ENCODE peak calls at places on chromosomes 7 and 10, in seven cellular contexts. L, R, X, Z, M, V and J are unnamed samples.
A peak's percentile ranks its signal among the peaks of the same experiment; 100 is the strongest.

GRCh38 chr7:141097430-141097829 is 23.6 kb downstream of the TMEM178B start:
- DNase-seq in X (peak; percentile 14), R (no peak), M (no peak), L (no peak), V (no peak), Z (no peak), J (no peak)

GRCh38 chr7:128876586-128876977 is 13.9 kb downstream of the ATP6V1F start:
- DNase-seq in M (peak; percentile 31), Z (no peak), V (no peak), R (no peak), L (no peak), X (no peak), J (no peak)

GRCh38 chr7:27200761-27201230 is 905 bp upstream of the HOXA13 start:
- DNase-seq in V (peak; percentile 24), X (no peak), R (no peak), M (no peak), L (no peak), Z (no peak), J (no peak)

GRCh38 chr7:16484453-16485158 is 19.1 kb upstream of the SOSTDC1 start:
- DNase-seq in V (no peak), X (no peak), M (no peak), L (peak; percentile 29), Z (no peak), R (no peak), J (no peak)

GRCh38 chr10:82492647-82493046 is 617.7 kb downstream of the NRG3 start:
- DNase-seq in L (no peak), M (no peak), X (no peak), V (no peak), Z (no peak), R (no peak), J (no peak)

GRCh38 chr7:117616694-117617093 is 136.9 kb downstream of the CFTR start:
- DNase-seq in L (no peak), Z (no peak), M (no peak), R (no peak), X (no peak), V (no peak), J (no peak)

GRCh38 chr7:121261207-121261884 is 67.5 kb upstream of the WNT16 start:
- DNase-seq in V (no peak), X (no peak), L (no peak), M (no peak), Z (no peak), R (no peak), J (no peak)

GRCh38 chr10:14839305-14839695 is 1.2 kb downstream of the HSPA14 start:
- DNase-seq in X (no peak), Z (no peak), M (peak; percentile 71), R (no peak), V (no peak), L (no peak), J (peak; percentile 25)

GRCh38 chr7:16293669-16294425 is 127.5 kb downstream of the CRPPA start:
- DNase-seq in M (no peak), L (no peak), X (no peak), R (no peak), Z (no peak), V (no peak), J (no peak)

GRCh38 chr7:129095258-129095657 is 40.3 kb upstream of the TNPO3 start:
- DNase-seq in L (no peak), V (peak; percentile 71), Z (no peak), M (no peak), R (no peak), X (no peak), J (no peak)

GRCh38 chr10:15436696-15437095 is 65.6 kb upstream of the FAM171A1 start:
- DNase-seq in L (no peak), X (no peak), R (no peak), Z (no peak), V (no peak), M (no peak), J (no peak)

GRCh38 chr10:98378722-98379121 is 36.3 kb downstream of the PYROXD2 start:
- DNase-seq in R (no peak), M (no peak), L (peak; percentile 74), V (no peak), Z (no peak), X (no peak), J (no peak)

GRCh38 chr7:158080899-158081445 is 506.7 kb downstream of the PTPRN2 start:
- DNase-seq in L (no peak), M (peak; percentile 65), R (no peak), Z (no peak), X (no peak), V (no peak), J (no peak)

GRCh38 chr7:150716368-150716767 is at the start of gene GIMAP1:
- DNase-seq in Z (no peak), X (no peak), R (no peak), V (peak; percentile 39), L (no peak), M (peak; percentile 84), J (peak; percentile 26)

DNA sequence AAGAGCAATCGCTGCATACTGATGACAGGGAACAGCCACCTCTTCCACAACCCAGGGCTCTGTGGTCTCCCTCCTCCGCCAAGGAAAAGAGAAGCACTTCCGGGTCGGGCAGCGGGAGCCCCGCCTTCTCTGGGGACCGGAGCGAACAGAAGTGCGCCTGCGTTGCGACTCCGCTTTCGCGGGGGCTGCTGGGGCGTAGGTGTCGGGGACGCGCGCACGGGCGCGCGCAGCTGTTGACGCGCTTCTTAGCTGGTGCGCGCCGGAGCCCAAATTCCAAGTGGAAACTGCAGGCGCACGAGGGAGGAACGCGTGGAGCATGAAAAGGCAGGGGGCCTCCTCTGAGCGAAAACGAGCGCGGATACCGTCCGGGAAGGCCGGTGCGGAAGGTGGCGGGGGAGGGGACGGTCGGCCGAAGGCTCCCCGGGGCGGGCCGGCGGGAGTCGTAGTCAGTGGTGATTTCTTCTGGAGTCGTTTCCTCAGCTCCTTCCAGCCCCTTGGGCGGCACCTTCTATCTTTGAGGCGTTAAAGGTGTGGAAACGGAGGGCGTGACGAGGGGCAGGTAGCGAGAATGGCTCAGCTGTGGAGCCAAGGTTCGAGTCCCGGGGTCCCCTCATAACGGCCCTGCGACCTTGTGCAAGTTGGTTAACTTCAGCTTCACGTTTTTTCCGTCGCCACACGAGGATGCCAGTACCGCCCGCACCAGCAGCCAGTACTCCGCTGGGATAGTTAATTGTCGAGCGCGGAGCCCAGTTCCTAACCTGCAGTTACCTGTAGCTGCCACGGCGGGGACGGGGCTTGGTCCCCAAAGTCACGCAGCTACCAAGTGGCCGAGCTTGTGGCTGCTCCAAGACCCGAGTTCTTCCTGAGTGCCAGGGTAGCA is at the start of the genes COX15 and CUTC:
- DNase-seq in V (peak; percentile 94), R (peak; percentile 96), Z (peak; percentile 97), X (peak; percentile 95), M (peak; percentile 99), L (peak; percentile 93), J (peak; percentile 97)
- TF ChIP-seq CTCF in V (peak; percentile 64), R (peak; percentile 56), Z (no peak), X (peak; percentile 39), M (peak; percentile 53), L (peak; percentile 34), J (peak; percentile 44)

DNA sequence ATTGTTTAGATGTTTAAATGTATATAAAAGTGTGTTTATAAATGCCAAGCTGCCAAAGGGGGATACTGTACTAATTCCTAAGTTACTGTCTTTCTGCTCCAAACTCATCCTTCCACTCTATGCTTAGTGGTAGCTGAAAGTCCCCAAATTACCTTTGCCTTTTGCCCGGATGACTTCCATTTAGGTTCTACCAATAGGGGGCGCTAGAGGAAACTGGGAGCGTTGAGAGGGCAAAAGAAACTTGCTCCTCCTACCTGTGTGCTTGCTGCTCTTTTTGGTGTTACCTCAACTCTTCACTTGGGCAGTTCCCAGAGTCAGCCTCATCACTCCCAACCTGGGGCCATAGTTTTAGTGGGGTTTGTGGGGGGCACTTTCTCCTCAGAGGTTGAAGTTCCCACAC is 5.9 kb upstream of the OR2A25 start:
- DNase-seq in M (no peak), X (no peak), Z (no peak), L (no peak), V (no peak), R (no peak), J (no peak)
- TF ChIP-seq CTCF in M (no peak), X (peak; percentile 71), Z (no peak), L (no peak), V (no peak), R (peak; percentile 55), J (peak; percentile 46)

DNA sequence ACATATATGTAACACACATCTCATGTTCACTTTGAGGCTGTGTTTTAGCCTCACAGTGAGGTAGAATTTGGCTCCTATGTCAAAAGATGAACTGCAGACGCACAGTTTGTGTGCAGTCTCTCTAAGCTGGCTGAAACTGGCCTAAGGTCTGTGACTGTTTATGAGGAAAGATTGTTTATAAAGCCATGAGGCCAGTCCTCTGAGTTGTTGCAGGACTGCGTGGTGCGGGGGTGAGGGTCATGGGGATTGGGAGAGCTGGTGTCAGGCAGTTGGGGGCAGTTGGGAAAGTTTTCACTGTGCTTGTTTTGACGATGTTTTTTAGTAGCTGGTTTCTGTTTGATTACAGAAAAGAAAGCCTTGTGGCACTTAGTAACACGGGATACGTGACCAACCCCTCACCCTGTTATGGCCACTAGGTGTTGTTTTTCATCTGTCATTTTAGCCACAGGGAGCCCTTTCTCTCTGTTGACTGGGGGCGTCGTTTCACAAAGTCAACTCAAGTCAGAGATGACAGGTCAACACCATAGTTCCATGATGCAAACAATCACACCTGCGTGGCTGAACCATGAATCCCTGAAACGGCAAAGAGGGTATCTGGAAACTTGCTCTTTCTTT is 310.9 kb downstream of the CCDC3 start:
- DNase-seq in Z (no peak), M (no peak), R (no peak), X (no peak), V (no peak), L (no peak), J (no peak)
- TF ChIP-seq CTCF in Z (no peak), M (no peak), R (no peak), X (no peak), V (no peak), L (peak; percentile 5), J (no peak)

GRCh38 chr7:95871078-95871848 is 98.9 kb downstream of the DYNC1I1 start:
- DNase-seq in X (peak; percentile 54), L (peak; percentile 7), Z (no peak), M (no peak), R (peak; percentile 40), V (no peak), J (peak; percentile 59)

GRCh38 chr7:95861041-95861440 is 88.7 kb downstream of the DYNC1I1 start:
- DNase-seq in M (no peak), L (no peak), X (no peak), Z (no peak), R (no peak), V (no peak), J (no peak)

GRCh38 chr7:95863623-95864022 is 91.3 kb downstream of the DYNC1I1 start:
- DNase-seq in Z (no peak), V (no peak), L (no peak), X (no peak), M (no peak), R (no peak), J (no peak)

GRCh38 chr7:95867309-95867708 is 95.0 kb downstream of the DYNC1I1 start:
- DNase-seq in R (no peak), M (no peak), V (no peak), Z (no peak), L (no peak), X (no peak), J (no peak)

DNA sequence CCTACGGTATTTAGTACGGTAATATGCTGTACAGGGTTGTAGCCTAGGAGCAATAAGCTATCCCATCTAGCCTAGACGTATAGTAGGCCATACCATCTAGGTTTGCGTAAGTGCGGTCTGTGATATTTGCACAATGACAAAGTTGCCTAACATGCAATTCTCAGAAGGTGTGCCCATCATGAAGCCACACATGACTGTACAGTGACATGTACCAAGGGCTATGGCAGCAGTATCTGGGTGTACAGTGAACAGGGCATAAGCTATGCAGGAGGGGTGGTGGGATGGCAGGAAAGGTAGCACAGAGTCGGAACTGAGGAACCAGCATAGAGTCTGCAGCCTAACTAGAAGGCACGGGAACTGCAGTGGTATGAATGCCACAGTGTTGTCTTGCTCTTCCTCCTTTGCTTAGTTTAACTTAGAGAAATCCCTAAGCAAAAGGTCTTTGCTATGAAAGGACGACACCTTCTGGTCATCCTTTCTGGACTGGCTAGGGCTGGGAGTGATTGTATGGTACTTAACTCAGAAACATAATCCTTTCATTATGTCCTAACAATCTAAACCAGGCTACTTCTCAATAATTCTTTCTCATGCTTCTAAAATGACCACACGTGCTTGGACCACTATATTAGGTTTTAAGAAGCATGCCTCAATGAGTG is 93.5 kb downstream of the DYNC1I1 start:
- DNase-seq in M (no peak), V (no peak), Z (no peak), R (no peak), L (no peak), X (no peak), J (no peak)
- TF ChIP-seq CTCF in M (no peak), V (no peak), Z (no peak), R (no peak), L (peak; percentile 23), X (no peak), J (no peak)